ENCODE peak calls at places on chromosomes 13 and 19, in four cellular contexts. One of them, this sample, is unnamed.

GRCh38 chr19:42512743-42513304 is 15.5 kb downstream of the CEACAM1 start:
- DNase-seq in A549: no peak
- DNase-seq in endothelial cell of umbilical vein: no peak
- DNase-seq in breast epithelium: no peak
- DNase-seq in this sample: no peak

GRCh38 chr19:40580619-40581018 is 3.9 kb downstream of the SHKBP1 start:
- DNase-seq in endothelial cell of umbilical vein: no peak
- DNase-seq in A549: no peak
- DNase-seq in breast epithelium: no peak
- DNase-seq in this sample: peak

GRCh38 chr19:50794778-50795664 is 4.8 kb downstream of the ACP4 start:
- DNase-seq in endothelial cell of umbilical vein: no peak
- DNase-seq in A549: no peak
- DNase-seq in breast epithelium: no peak
- DNase-seq in this sample: no peak

GRCh38 chr13:23707674-23708073 is 137.5 kb downstream of the TNFRSF19 start:
- DNase-seq in A549: no peak
- DNase-seq in endothelial cell of umbilical vein: peak
- DNase-seq in breast epithelium: no peak
- DNase-seq in this sample: no peak

GRCh38 chr13:59722580-59722900 is 441.2 kb downstream of the DIAPH3 start:
- DNase-seq in breast epithelium: no peak
- DNase-seq in endothelial cell of umbilical vein: no peak
- DNase-seq in A549: no peak
- DNase-seq in this sample: no peak

GRCh38 chr19:41753936-41754529 is 1.3 kb upstream of the CEACAM6 start:
- DNase-seq in breast epithelium: no peak
- DNase-seq in A549: peak
- DNase-seq in endothelial cell of umbilical vein: peak
- DNase-seq in this sample: peak

GRCh38 chr13:39273953-39274352 is 235.7 kb downstream of the NHLRC3 start:
- DNase-seq in endothelial cell of umbilical vein: peak
- DNase-seq in breast epithelium: no peak
- DNase-seq in A549: no peak
- DNase-seq in this sample: no peak

GRCh38 chr13:112532837-112533745 is 54.9 kb downstream of the TUBGCP3 start:
- DNase-seq in A549: no peak
- DNase-seq in breast epithelium: no peak
- DNase-seq in endothelial cell of umbilical vein: no peak
- DNase-seq in this sample: no peak

GRCh38 chr13:72062566-72062965 is 195.6 kb upstream of the DACH1 start:
- DNase-seq in breast epithelium: no peak
- DNase-seq in A549: no peak
- DNase-seq in endothelial cell of umbilical vein: peak
- DNase-seq in this sample: no peak

GRCh38 chr13:41470187-41470586 is 12.8 kb downstream of the RGCC start:
- DNase-seq in endothelial cell of umbilical vein: no peak
- DNase-seq in A549: no peak
- DNase-seq in breast epithelium: no peak
- DNase-seq in this sample: no peak

GRCh38 chr13:85864963-85865530 is 65.8 kb upstream of the SLITRK6 start:
- DNase-seq in endothelial cell of umbilical vein: no peak
- DNase-seq in breast epithelium: no peak
- DNase-seq in A549: no peak
- DNase-seq in this sample: no peak

GRCh38 chr13:32881074-32881791 is 135.0 kb upstream of the KL start:
- DNase-seq in endothelial cell of umbilical vein: no peak
- DNase-seq in breast epithelium: no peak
- DNase-seq in A549: no peak
- DNase-seq in this sample: no peak

GRCh38 chr19:4844348-4845179 is 13.1 kb upstream of the TICAM1 start:
- DNase-seq in endothelial cell of umbilical vein: no peak
- DNase-seq in A549: no peak
- DNase-seq in breast epithelium: no peak
- DNase-seq in this sample: no peak

GRCh38 chr19:5451494-5451893 is 3.7 kb upstream of the ZNRF4 start:
- DNase-seq in A549: no peak
- DNase-seq in endothelial cell of umbilical vein: no peak
- DNase-seq in breast epithelium: no peak
- DNase-seq in this sample: no peak

GRCh38 chr19:13010992-13011652 is 15.8 kb downstream of the NFIX start:
- DNase-seq in breast epithelium: no peak
- DNase-seq in A549: no peak
- DNase-seq in endothelial cell of umbilical vein: no peak
- DNase-seq in this sample: no peak

GRCh38 chr19:6378036-6378435 is 2.3 kb upstream of the PSPN start:
- DNase-seq in endothelial cell of umbilical vein: peak
- DNase-seq in A549: no peak
- DNase-seq in breast epithelium: peak
- DNase-seq in this sample: no peak

GRCh38 chr13:97258801-97259200 is 36.7 kb downstream of the MBNL2 start:
- DNase-seq in A549: no peak
- DNase-seq in endothelial cell of umbilical vein: no peak
- DNase-seq in breast epithelium: no peak
- DNase-seq in this sample: no peak

GRCh38 chr19:41860419-41861097 is 503 bp downstream of the RPS19 start:
- DNase-seq in A549: no peak
- DNase-seq in breast epithelium: no peak
- DNase-seq in endothelial cell of umbilical vein: peak
- DNase-seq in this sample: no peak

GRCh38 chr13:45851171-45851889 is at the start of gene SIAH3:
- DNase-seq in breast epithelium: no peak
- DNase-seq in A549: no peak
- DNase-seq in endothelial cell of umbilical vein: peak
- DNase-seq in this sample: no peak

GRCh38 chr19:50178859-50179537 is 15.9 kb upstream of the IZUMO2 start:
- DNase-seq in endothelial cell of umbilical vein: no peak
- DNase-seq in breast epithelium: no peak
- DNase-seq in A549: no peak
- DNase-seq in this sample: no peak

GRCh38 chr13:66469745-66470144 is 760.4 kb downstream of the PCDH9 start:
- DNase-seq in endothelial cell of umbilical vein: no peak
- DNase-seq in A549: no peak
- DNase-seq in breast epithelium: no peak
- DNase-seq in this sample: no peak

GRCh38 chr13:32047088-32047487 is 15.5 kb downstream of the FRY start:
- DNase-seq in A549: no peak
- DNase-seq in endothelial cell of umbilical vein: no peak
- DNase-seq in breast epithelium: no peak
- DNase-seq in this sample: no peak

GRCh38 chr13:35549481-35549880 is 73.0 kb upstream of the MAB21L1 start:
- DNase-seq in breast epithelium: no peak
- DNase-seq in endothelial cell of umbilical vein: peak
- DNase-seq in A549: peak
- DNase-seq in this sample: no peak

GRCh38 chr13:21208755-21209154 is 32.3 kb downstream of the MRPL57 start:
- DNase-seq in A549: no peak
- DNase-seq in endothelial cell of umbilical vein: no peak
- DNase-seq in breast epithelium: no peak
- DNase-seq in this sample: no peak

GRCh38 chr19:15010497-15011255 is 31.0 kb upstream of the SLC1A6 start:
- DNase-seq in endothelial cell of umbilical vein: no peak
- DNase-seq in breast epithelium: no peak
- DNase-seq in A549: no peak
- DNase-seq in this sample: no peak

GRCh38 chr19:12825259-12826131 is 8.9 kb downstream of the RTBDN start:
- DNase-seq in breast epithelium: no peak
- DNase-seq in endothelial cell of umbilical vein: peak
- DNase-seq in A549: no peak
- DNase-seq in this sample: no peak

GRCh38 chr19:28920269-28921066 is 292.5 kb downstream of the UQCRFS1 start:
- DNase-seq in breast epithelium: no peak
- DNase-seq in A549: no peak
- DNase-seq in endothelial cell of umbilical vein: no peak
- DNase-seq in this sample: no peak

GRCh38 chr13:22103046-22103445 is 432.2 kb downstream of the FGF9 start:
- DNase-seq in endothelial cell of umbilical vein: no peak
- DNase-seq in A549: no peak
- DNase-seq in breast epithelium: no peak
- DNase-seq in this sample: no peak

GRCh38 chr19:42423462-42424344 is 3.5 kb downstream of the LIPE start:
- DNase-seq in breast epithelium: peak
- DNase-seq in A549: peak
- DNase-seq in endothelial cell of umbilical vein: peak
- DNase-seq in this sample: peak

GRCh38 chr19:12955996-12956395 is 1.0 kb downstream of the GADD45GIP1 start:
- DNase-seq in breast epithelium: no peak
- DNase-seq in endothelial cell of umbilical vein: no peak
- DNase-seq in A549: no peak
- DNase-seq in this sample: no peak

GRCh38 chr13:40590112-40590862 is 76.2 kb downstream of the FOXO1 start:
- DNase-seq in endothelial cell of umbilical vein: no peak
- DNase-seq in breast epithelium: no peak
- DNase-seq in A549: no peak
- DNase-seq in this sample: no peak

GRCh38 chr19:38229585-38230073 is 5.6 kb upstream of the DPF1 start:
- DNase-seq in A549: peak
- DNase-seq in breast epithelium: no peak
- DNase-seq in endothelial cell of umbilical vein: peak
- DNase-seq in this sample: peak

GRCh38 chr13:20125129-20125782 is 35.6 kb downstream of the GJA3 start:
- DNase-seq in A549: no peak
- DNase-seq in endothelial cell of umbilical vein: peak
- DNase-seq in breast epithelium: no peak
- DNase-seq in this sample: no peak

GRCh38 chr19:55070755-55071502 is 4.7 kb upstream of the EPS8L1 start:
- DNase-seq in A549: peak
- DNase-seq in endothelial cell of umbilical vein: no peak
- DNase-seq in breast epithelium: peak
- DNase-seq in this sample: no peak

GRCh38 chr19:3557461-3558248 is at the start of gene MFSD12:
- DNase-seq in endothelial cell of umbilical vein: peak
- DNase-seq in breast epithelium: peak
- DNase-seq in A549: peak
- DNase-seq in this sample: peak
- TF ChIP-seq POLR2A in endothelial cell of umbilical vein: peak
- TF ChIP-seq POLR2A in breast epithelium: no peak
- TF ChIP-seq POLR2A in A549: peak
- TF ChIP-seq POLR2A in this sample: peak

GRCh38 chr19:47661571-47661970 is 51.7 kb upstream of the EHD2 start:
- DNase-seq in breast epithelium: no peak
- DNase-seq in endothelial cell of umbilical vein: no peak
- DNase-seq in A549: no peak
- DNase-seq in this sample: no peak

GRCh38 chr19:47661161-47661560 is 52.1 kb upstream of the EHD2 start:
- DNase-seq in endothelial cell of umbilical vein: no peak
- DNase-seq in A549: no peak
- DNase-seq in breast epithelium: no peak
- DNase-seq in this sample: no peak

GRCh38 chr19:47660435-47660832 is 51.5 kb downstream of the BICRA start:
- DNase-seq in endothelial cell of umbilical vein: no peak
- DNase-seq in A549: no peak
- DNase-seq in breast epithelium: no peak
- DNase-seq in this sample: no peak

GRCh38 chr19:47663435-47663910 is 49.7 kb upstream of the EHD2 start:
- DNase-seq in breast epithelium: no peak
- DNase-seq in A549: no peak
- DNase-seq in endothelial cell of umbilical vein: no peak
- DNase-seq in this sample: no peak

GRCh38 chr19:47663911-47664771 is 49.1 kb upstream of the EHD2 start:
- DNase-seq in endothelial cell of umbilical vein: no peak
- DNase-seq in breast epithelium: peak
- DNase-seq in A549: peak
- DNase-seq in this sample: no peak
- TF ChIP-seq POLR2A in endothelial cell of umbilical vein: no peak
- TF ChIP-seq POLR2A in breast epithelium: no peak
- TF ChIP-seq POLR2A in A549: no peak
- TF ChIP-seq POLR2A in this sample: no peak

GRCh38 chr19:2840794-2841790 is at the start of gene ZNF555:
- DNase-seq in endothelial cell of umbilical vein: peak
- DNase-seq in breast epithelium: peak
- DNase-seq in A549: peak
- DNase-seq in this sample: peak
- TF ChIP-seq POLR2A in endothelial cell of umbilical vein: peak
- TF ChIP-seq POLR2A in breast epithelium: no peak
- TF ChIP-seq POLR2A in A549: peak
- TF ChIP-seq POLR2A in this sample: no peak

GRCh38 chr13:110014719-110015118 is 228.3 kb upstream of the IRS2 start:
- DNase-seq in A549: no peak
- DNase-seq in breast epithelium: no peak
- DNase-seq in endothelial cell of umbilical vein: no peak
- DNase-seq in this sample: no peak

GRCh38 chr13:110012102-110012739 is 225.8 kb upstream of the IRS2 start:
- DNase-seq in A549: peak
- DNase-seq in breast epithelium: no peak
- DNase-seq in endothelial cell of umbilical vein: peak
- DNase-seq in this sample: no peak

GRCh38 chr13:110017379-110017778 is 231.0 kb upstream of the IRS2 start:
- DNase-seq in A549: peak
- DNase-seq in breast epithelium: peak
- DNase-seq in endothelial cell of umbilical vein: no peak
- DNase-seq in this sample: no peak

GRCh38 chr13:110015253-110015652 is 228.9 kb upstream of the IRS2 start:
- DNase-seq in breast epithelium: peak
- DNase-seq in A549: no peak
- DNase-seq in endothelial cell of umbilical vein: no peak
- DNase-seq in this sample: no peak

DNA sequence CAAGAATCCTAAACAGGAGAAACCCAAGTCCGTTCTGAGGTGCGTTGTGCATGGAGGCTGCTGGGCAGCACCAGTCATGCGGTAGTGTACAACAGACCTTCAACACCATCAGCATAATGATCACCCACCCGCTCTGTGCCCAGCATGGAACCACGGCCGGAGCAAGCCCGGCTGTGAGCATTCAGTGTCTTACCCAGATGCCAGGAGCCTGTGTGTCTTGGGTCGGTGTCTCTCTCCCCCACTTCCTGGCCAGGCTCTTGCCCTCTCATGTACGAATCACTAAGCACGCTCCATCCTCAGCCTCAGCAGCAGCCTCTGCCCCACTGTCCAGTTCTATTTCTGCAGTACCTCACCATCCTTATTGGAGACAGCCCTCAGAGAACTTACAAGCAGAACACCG is 231.6 kb upstream of the IRS2 start:
- DNase-seq in endothelial cell of umbilical vein: no peak
- DNase-seq in A549: no peak
- DNase-seq in breast epithelium: no peak
- DNase-seq in this sample: no peak
- TF ChIP-seq POLR2A in endothelial cell of umbilical vein: no peak
- TF ChIP-seq POLR2A in A549: no peak
- TF ChIP-seq POLR2A in breast epithelium: no peak
- TF ChIP-seq POLR2A in this sample: no peak

GRCh38 chr19:1239796-1240737 is 1.5 kb upstream of the ATP5F1D start:
- DNase-seq in breast epithelium: peak
- DNase-seq in endothelial cell of umbilical vein: peak
- DNase-seq in A549: peak
- DNase-seq in this sample: peak
- TF ChIP-seq POLR2A in breast epithelium: no peak
- TF ChIP-seq POLR2A in endothelial cell of umbilical vein: no peak
- TF ChIP-seq POLR2A in A549: no peak
- TF ChIP-seq POLR2A in this sample: no peak

This sample was measured in spleen.